ENCODE peak calls at places on chromosomes 16 and 17, in six cellular contexts. X is mesenchymal stem cell, D is T-cell, A is GM03348, W is esophagus squamous epithelium, T is NCI-H2171. L is an unnamed sample.

GRCh38 chr16:50146479-50147435 is 6.3 kb upstream of the TENT4B start:
- DNase-seq in A (no peak), D (no peak), W (no peak), X (peak), T (no peak), L (no peak)

GRCh38 chr16:68486671-68487495 is 38.6 kb upstream of the SMPD3 start:
- DNase-seq in D (no peak), A (no peak), X (no peak), W (no peak), T (no peak), L (peak)

GRCh38 chr17:50151937-50152547 is 1.6 kb upstream of the PPP1R9B start:
- DNase-seq in X (peak), D (peak), A (peak), T (peak), W (peak), L (peak)

GRCh38 chr16:6125483-6126259 is 1028.1 kb upstream of the EEF2KMT start:
- DNase-seq in T (no peak), W (no peak), X (no peak), D (no peak), A (no peak), L (no peak)

GRCh38 chr16:10637337-10638037 is 57.1 kb upstream of the EMP2 start:
- DNase-seq in X (no peak), A (no peak), W (no peak), T (no peak), D (no peak), L (no peak)

GRCh38 chr17:69434164-69434579 is 19.7 kb downstream of the MAP2K6 start:
- DNase-seq in D (no peak), A (no peak), T (no peak), W (no peak), X (peak), L (peak)

GRCh38 chr16:50303041-50303604 is 36.8 kb downstream of the ADCY7 start:
- DNase-seq in A (no peak), W (no peak), D (no peak), X (no peak), T (no peak), L (no peak)

GRCh38 chr16:20868890-20869289 is 31.3 kb downstream of the DCUN1D3 start:
- DNase-seq in W (no peak), D (no peak), A (peak), T (no peak), X (peak), L (peak)

GRCh38 chr16:65323655-65324237 is 201.9 kb upstream of the CDH11 start:
- DNase-seq in X (no peak), W (no peak), T (no peak), D (no peak), A (no peak), L (no peak)